ENCODE peak calls at places on chromosomes 11 and 22, in five cellular contexts. One of them, this sample, is unnamed.

GRCh38 chr11:62721994-62722393 is 5.3 kb downstream of the HNRNPUL2 start:
- DNase-seq in stimulated activated naive CD8-positive, alpha-beta T cell treated with anti-CD3 and anti-CD28 coated beads, Interleukin-15, amount 100 ng/mL, for 72 hours: no peak
- DNase-seq in heart left ventricle: no peak
- DNase-seq in activated T-helper 9 cell treated with anti-CD3 and anti-CD28 coated beads, Interleukin-2, amount 50 U/mL, for 16 hours: no peak
- DNase-seq in lung: no peak
- DNase-seq in this sample: no peak

GRCh38 chr11:117913736-117914397 is 15.3 kb downstream of the TMPRSS13 start:
- DNase-seq in stimulated activated naive CD8-positive, alpha-beta T cell treated with anti-CD3 and anti-CD28 coated beads, Interleukin-15, amount 100 ng/mL, for 72 hours: peak
- DNase-seq in heart left ventricle: no peak
- DNase-seq in activated T-helper 9 cell treated with anti-CD3 and anti-CD28 coated beads, Interleukin-2, amount 50 U/mL, for 16 hours: no peak
- DNase-seq in lung: no peak
- DNase-seq in this sample: no peak

GRCh38 chr11:41281131-41281742 is 178.2 kb downstream of the LRRC4C start:
- DNase-seq in stimulated activated naive CD8-positive, alpha-beta T cell treated with anti-CD3 and anti-CD28 coated beads, Interleukin-15, amount 100 ng/mL, for 72 hours: no peak
- DNase-seq in heart left ventricle: no peak
- DNase-seq in activated T-helper 9 cell treated with anti-CD3 and anti-CD28 coated beads, Interleukin-2, amount 50 U/mL, for 16 hours: no peak
- DNase-seq in lung: no peak
- DNase-seq in this sample: no peak

GRCh38 chr11:117717485-117718314 is 79.3 kb downstream of the DSCAML1 start:
- DNase-seq in stimulated activated naive CD8-positive, alpha-beta T cell treated with anti-CD3 and anti-CD28 coated beads, Interleukin-15, amount 100 ng/mL, for 72 hours: no peak
- DNase-seq in heart left ventricle: peak
- DNase-seq in activated T-helper 9 cell treated with anti-CD3 and anti-CD28 coated beads, Interleukin-2, amount 50 U/mL, for 16 hours: no peak
- DNase-seq in lung: peak
- DNase-seq in this sample: no peak

GRCh38 chr11:132073787-132074186 is 703.4 kb downstream of the NTM start:
- DNase-seq in stimulated activated naive CD8-positive, alpha-beta T cell treated with anti-CD3 and anti-CD28 coated beads, Interleukin-15, amount 100 ng/mL, for 72 hours: no peak
- DNase-seq in heart left ventricle: no peak
- DNase-seq in activated T-helper 9 cell treated with anti-CD3 and anti-CD28 coated beads, Interleukin-2, amount 50 U/mL, for 16 hours: no peak
- DNase-seq in lung: no peak
- DNase-seq in this sample: no peak

GRCh38 chr11:91792779-91793262 is 431.8 kb upstream of the FAT3 start:
- DNase-seq in stimulated activated naive CD8-positive, alpha-beta T cell treated with anti-CD3 and anti-CD28 coated beads, Interleukin-15, amount 100 ng/mL, for 72 hours: no peak
- DNase-seq in heart left ventricle: no peak
- DNase-seq in activated T-helper 9 cell treated with anti-CD3 and anti-CD28 coated beads, Interleukin-2, amount 50 U/mL, for 16 hours: no peak
- DNase-seq in lung: no peak
- DNase-seq in this sample: no peak

GRCh38 chr22:50656122-50657070 is 16.2 kb upstream of the SHANK3 start:
- DNase-seq in stimulated activated naive CD8-positive, alpha-beta T cell treated with anti-CD3 and anti-CD28 coated beads, Interleukin-15, amount 100 ng/mL, for 72 hours: no peak
- DNase-seq in heart left ventricle: peak
- DNase-seq in activated T-helper 9 cell treated with anti-CD3 and anti-CD28 coated beads, Interleukin-2, amount 50 U/mL, for 16 hours: no peak
- DNase-seq in lung: no peak
- DNase-seq in this sample: no peak

GRCh38 chr11:73223998-73224730 is 6.1 kb downstream of the P2RY2 start:
- DNase-seq in stimulated activated naive CD8-positive, alpha-beta T cell treated with anti-CD3 and anti-CD28 coated beads, Interleukin-15, amount 100 ng/mL, for 72 hours: no peak
- DNase-seq in heart left ventricle: no peak
- DNase-seq in activated T-helper 9 cell treated with anti-CD3 and anti-CD28 coated beads, Interleukin-2, amount 50 U/mL, for 16 hours: no peak
- DNase-seq in lung: no peak
- DNase-seq in this sample: no peak

GRCh38 chr11:6646631-6647281 is 8.9 kb downstream of the DCHS1 start:
- DNase-seq in stimulated activated naive CD8-positive, alpha-beta T cell treated with anti-CD3 and anti-CD28 coated beads, Interleukin-15, amount 100 ng/mL, for 72 hours: peak
- DNase-seq in heart left ventricle: peak
- DNase-seq in activated T-helper 9 cell treated with anti-CD3 and anti-CD28 coated beads, Interleukin-2, amount 50 U/mL, for 16 hours: no peak
- DNase-seq in lung: no peak
- DNase-seq in this sample: peak

GRCh38 chr22:29710922-29711593 is 8.7 kb upstream of the CABP7 start:
- DNase-seq in stimulated activated naive CD8-positive, alpha-beta T cell treated with anti-CD3 and anti-CD28 coated beads, Interleukin-15, amount 100 ng/mL, for 72 hours: no peak
- DNase-seq in heart left ventricle: no peak
- DNase-seq in activated T-helper 9 cell treated with anti-CD3 and anti-CD28 coated beads, Interleukin-2, amount 50 U/mL, for 16 hours: no peak
- DNase-seq in lung: no peak
- DNase-seq in this sample: no peak

GRCh38 chr11:92224394-92225205 is at the start of gene FAT3:
- DNase-seq in stimulated activated naive CD8-positive, alpha-beta T cell treated with anti-CD3 and anti-CD28 coated beads, Interleukin-15, amount 100 ng/mL, for 72 hours: no peak
- DNase-seq in heart left ventricle: peak
- DNase-seq in activated T-helper 9 cell treated with anti-CD3 and anti-CD28 coated beads, Interleukin-2, amount 50 U/mL, for 16 hours: no peak
- DNase-seq in lung: no peak
- DNase-seq in this sample: no peak

GRCh38 chr22:24703101-24703500 is 71.4 kb downstream of the PIWIL3 start:
- DNase-seq in stimulated activated naive CD8-positive, alpha-beta T cell treated with anti-CD3 and anti-CD28 coated beads, Interleukin-15, amount 100 ng/mL, for 72 hours: no peak
- DNase-seq in heart left ventricle: peak
- DNase-seq in activated T-helper 9 cell treated with anti-CD3 and anti-CD28 coated beads, Interleukin-2, amount 50 U/mL, for 16 hours: no peak
- DNase-seq in lung: no peak
- DNase-seq in this sample: no peak

GRCh38 chr11:115477410-115477809 is 26.8 kb downstream of the CADM1 start:
- DNase-seq in stimulated activated naive CD8-positive, alpha-beta T cell treated with anti-CD3 and anti-CD28 coated beads, Interleukin-15, amount 100 ng/mL, for 72 hours: no peak
- DNase-seq in heart left ventricle: no peak
- DNase-seq in activated T-helper 9 cell treated with anti-CD3 and anti-CD28 coated beads, Interleukin-2, amount 50 U/mL, for 16 hours: no peak
- DNase-seq in lung: no peak
- DNase-seq in this sample: no peak

GRCh38 chr11:120652705-120653335 is 141.3 kb downstream of the GRIK4 start:
- DNase-seq in stimulated activated naive CD8-positive, alpha-beta T cell treated with anti-CD3 and anti-CD28 coated beads, Interleukin-15, amount 100 ng/mL, for 72 hours: no peak
- DNase-seq in heart left ventricle: no peak
- DNase-seq in activated T-helper 9 cell treated with anti-CD3 and anti-CD28 coated beads, Interleukin-2, amount 50 U/mL, for 16 hours: no peak
- DNase-seq in lung: no peak
- DNase-seq in this sample: no peak

GRCh38 chr11:17774232-17775034 is 39.9 kb downstream of the KCNC1 start:
- DNase-seq in stimulated activated naive CD8-positive, alpha-beta T cell treated with anti-CD3 and anti-CD28 coated beads, Interleukin-15, amount 100 ng/mL, for 72 hours: no peak
- DNase-seq in heart left ventricle: no peak
- DNase-seq in activated T-helper 9 cell treated with anti-CD3 and anti-CD28 coated beads, Interleukin-2, amount 50 U/mL, for 16 hours: no peak
- DNase-seq in lung: no peak
- DNase-seq in this sample: no peak

GRCh38 chr22:42444060-42444904 is 12.1 kb upstream of the NFAM1 start:
- DNase-seq in stimulated activated naive CD8-positive, alpha-beta T cell treated with anti-CD3 and anti-CD28 coated beads, Interleukin-15, amount 100 ng/mL, for 72 hours: peak
- DNase-seq in heart left ventricle: peak
- DNase-seq in activated T-helper 9 cell treated with anti-CD3 and anti-CD28 coated beads, Interleukin-2, amount 50 U/mL, for 16 hours: peak
- DNase-seq in lung: peak
- DNase-seq in this sample: peak

GRCh38 chr22:44102856-44103255 is 77.9 kb upstream of the PARVG start:
- DNase-seq in stimulated activated naive CD8-positive, alpha-beta T cell treated with anti-CD3 and anti-CD28 coated beads, Interleukin-15, amount 100 ng/mL, for 72 hours: no peak
- DNase-seq in heart left ventricle: no peak
- DNase-seq in activated T-helper 9 cell treated with anti-CD3 and anti-CD28 coated beads, Interleukin-2, amount 50 U/mL, for 16 hours: no peak
- DNase-seq in lung: no peak
- DNase-seq in this sample: no peak